ENCODE peak calls at places on chromosomes 7 and 10, in six cellular contexts. V is AG04450, G is psoas muscle, Z is lower leg skin, R is tibial artery, H is astrocyte. I is an unnamed sample.

GRCh38 chr7:65979583-65980477 is 2.2 kb downstream of the GUSB start:
- DNase-seq in R (peak), H (no peak), V (no peak), G (no peak), Z (peak), I (no peak)

GRCh38 chr10:19958787-19959186 is 142.6 kb downstream of the PLXDC2 start:
- DNase-seq in G (no peak), H (no peak), Z (no peak), R (no peak), V (no peak), I (no peak)

GRCh38 chr7:100137851-100138760 is 10.6 kb upstream of the LAMTOR4 start:
- DNase-seq in V (no peak), R (no peak), Z (no peak), H (no peak), G (no peak), I (no peak)

GRCh38 chr7:83054472-83054871 is 108.2 kb downstream of the PCLO start:
- DNase-seq in V (no peak), Z (no peak), H (no peak), G (no peak), R (no peak), I (no peak)

GRCh38 chr7:154928136-154929005 is 74.6 kb downstream of the PAXIP1 start:
- DNase-seq in V (peak), H (peak), Z (peak), G (no peak), R (no peak), I (peak)

GRCh38 chr10:100167521-100168312 is 18.1 kb downstream of the ERLIN1 start:
- DNase-seq in H (no peak), Z (no peak), R (no peak), G (no peak), V (no peak), I (no peak)

GRCh38 chr10:88657901-88658300 is 6.3 kb upstream of the LIPF start:
- DNase-seq in R (no peak), Z (no peak), V (no peak), H (peak), G (no peak), I (no peak)

GRCh38 chr10:124719213-124719851 is 24.8 kb downstream of the FAM53B start:
- DNase-seq in Z (no peak), R (no peak), G (peak), V (no peak), H (peak), I (peak)

GRCh38 chr7:43879477-43879876 is 10.2 kb upstream of the MRPS24 start:
- DNase-seq in Z (no peak), H (peak), R (no peak), G (no peak), V (peak), I (peak)

GRCh38 chr10:126595160-126595559 is 75.3 kb downstream of the C10orf90 start:
- DNase-seq in Z (no peak), H (no peak), G (no peak), V (no peak), R (no peak), I (no peak)

GRCh38 chr7:98283887-98284222 is 2.4 kb downstream of the BRI3 start:
- DNase-seq in G (no peak), R (no peak), V (no peak), Z (no peak), H (no peak), I (no peak)

GRCh38 chr10:127550861-127551260 is 1.8 kb downstream of the NPS start:
- DNase-seq in G (no peak), Z (no peak), R (no peak), V (no peak), H (no peak), I (no peak)

GRCh38 chr7:157769016-157769869 is 432.4 kb downstream of the DNAJB6 start:
- DNase-seq in R (no peak), H (no peak), Z (no peak), G (no peak), V (no peak), I (no peak)

GRCh38 chr10:38054361-38054797 is 39.8 kb upstream of the ZNF37A start:
- DNase-seq in Z (no peak), H (peak), G (no peak), V (peak), R (no peak), I (peak)

GRCh38 chr10:121543545-121543944 is 54.7 kb downstream of the FGFR2 start:
- DNase-seq in H (no peak), V (no peak), Z (no peak), R (no peak), G (no peak), I (no peak)

GRCh38 chr10:59793924-59794323 is 40.7 kb upstream of the MRLN start:
- DNase-seq in H (no peak), V (no peak), G (no peak), R (no peak), Z (no peak), I (peak)

GRCh38 chr7:40796723-40797122 is 661.9 kb downstream of the SUGCT start:
- DNase-seq in Z (no peak), H (no peak), V (no peak), G (no peak), R (no peak), I (no peak)

GRCh38 chr10:95741807-95742528 is 14.0 kb upstream of the ENTPD1 start:
- DNase-seq in Z (no peak), G (no peak), V (no peak), R (no peak), H (peak), I (peak)

GRCh38 chr7:156111-157007 is 36.0 kb upstream of the FAM20C start:
- DNase-seq in Z (no peak), H (no peak), V (no peak), G (no peak), R (peak), I (no peak)

GRCh38 chr7:151736403-151736909 is 140.5 kb downstream of the PRKAG2 start:
- DNase-seq in V (peak), R (peak), Z (peak), H (peak), G (peak), I (peak)
- TF ChIP-seq CTCF in V (peak), R (no peak), Z (no peak), H (peak), G (peak), I (peak)

DNA sequence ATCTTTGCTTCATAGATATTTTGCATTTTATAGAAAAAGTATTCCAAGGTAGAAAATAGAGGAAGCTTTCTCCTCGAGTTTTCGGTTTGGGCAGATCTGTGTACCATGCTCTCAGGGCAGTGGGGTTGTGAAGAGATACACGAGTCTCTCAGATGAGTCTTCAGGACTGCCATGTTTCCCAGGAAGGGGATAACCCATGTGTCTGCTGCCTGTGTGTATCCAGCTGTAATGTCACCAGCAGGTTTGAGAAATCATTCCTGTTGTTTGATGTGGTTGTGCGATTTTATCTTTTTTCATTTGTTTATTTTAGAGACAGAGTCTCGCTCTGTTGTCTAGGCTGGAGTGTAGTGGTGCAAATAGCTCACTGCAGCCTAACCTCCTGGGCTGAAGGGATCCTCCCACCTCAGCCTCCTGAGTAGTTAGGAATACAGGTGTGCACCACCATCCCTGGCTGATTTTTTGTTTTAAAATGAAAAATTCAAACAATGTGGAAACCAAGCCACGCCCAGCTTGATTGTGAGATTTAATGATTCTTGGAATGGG is 48.9 kb downstream of the SNX10 start:
- DNase-seq in H (no peak), G (no peak), V (no peak), Z (no peak), R (no peak), I (no peak)
- H3K4me3 ChIP-seq in H (no peak), G (no peak), V (no peak), Z (no peak), R (no peak), I (no peak)

DNA sequence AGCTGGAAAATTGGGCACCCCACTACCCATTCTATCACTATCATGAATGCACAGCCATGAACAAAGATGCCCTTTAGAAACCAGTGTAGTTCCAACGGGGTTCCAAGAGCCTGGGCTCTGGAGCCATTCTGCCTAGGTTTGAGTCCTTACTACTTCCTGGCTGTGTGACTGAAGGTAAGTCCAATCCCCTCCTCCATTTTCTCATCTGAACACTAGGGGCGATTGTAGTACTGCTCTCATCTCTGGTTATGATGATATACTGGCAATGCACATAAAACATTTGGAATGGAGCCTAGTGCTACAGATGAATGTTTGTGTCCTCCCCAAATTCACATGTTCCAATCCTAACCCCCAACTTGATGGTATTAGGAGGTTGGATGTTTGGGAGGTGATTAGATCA is 28.1 kb upstream of the CDH23 start:
- DNase-seq in Z (no peak), R (no peak), G (no peak), H (no peak), V (no peak), I (no peak)
- TF ChIP-seq CTCF in Z (no peak), R (no peak), G (no peak), H (no peak), V (no peak), I (no peak)

DNA sequence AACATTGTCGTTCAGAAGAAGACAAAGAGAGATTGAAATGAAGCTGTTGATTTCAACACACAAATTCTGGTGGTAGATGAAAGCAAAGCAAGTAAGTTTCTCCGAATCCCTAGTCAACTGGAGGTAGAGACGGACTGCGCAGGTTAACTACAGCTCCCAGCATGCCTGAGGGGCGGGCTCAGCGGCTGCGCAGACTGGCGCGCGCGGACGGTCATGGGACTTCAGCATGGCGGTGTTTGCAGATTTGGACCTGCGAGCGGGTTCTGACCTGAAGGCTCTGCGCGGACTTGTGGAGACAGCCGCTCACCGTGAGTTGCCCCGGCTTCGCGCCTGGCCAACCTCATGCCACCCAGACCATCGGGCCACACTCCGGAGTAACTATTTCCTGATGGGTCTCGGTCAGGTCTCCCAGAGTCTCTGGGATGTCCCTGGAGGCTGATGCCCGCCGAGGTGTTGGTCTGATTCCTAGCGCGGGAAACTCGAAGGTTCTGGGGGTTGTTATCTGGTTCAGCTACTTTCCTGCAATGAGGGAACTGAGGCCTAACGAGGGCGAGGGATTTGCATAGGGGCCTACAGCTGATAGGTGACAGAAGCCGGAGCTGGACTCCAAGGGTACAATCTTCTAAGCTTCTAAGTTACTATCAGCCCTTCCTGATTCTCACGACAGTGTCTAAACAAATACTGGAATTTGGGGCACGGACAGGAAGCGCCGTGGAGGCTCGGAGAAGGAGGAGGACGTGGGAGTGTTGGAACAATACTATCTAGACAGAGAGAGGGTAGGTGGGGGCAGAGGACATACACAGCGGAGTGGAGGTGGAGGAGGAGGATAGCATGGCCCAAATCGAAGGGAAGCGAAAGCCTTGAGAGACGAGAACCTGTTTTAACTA is at the start of gene RPP30:
- DNase-seq in H (peak), V (peak), R (peak), G (peak), Z (peak), I (peak)
- H3K4me3 ChIP-seq in H (peak), V (peak), R (peak), G (peak), Z (peak), I (peak)

GRCh38 chr10:75236178-75236825 is 545 bp upstream of the COMTD1 start:
- DNase-seq in V (no peak), Z (peak), G (no peak), R (no peak), H (no peak), I (no peak)
- TF ChIP-seq CTCF in V (no peak), Z (no peak), G (peak), R (no peak), H (no peak), I (no peak)

GRCh38 chr10:34716958-34717357 is 98.1 kb downstream of the PARD3 start:
- DNase-seq in V (no peak), Z (no peak), R (no peak), H (peak), G (no peak), I (no peak)

GRCh38 chr10:34719746-34720145 is 95.3 kb downstream of the PARD3 start:
- DNase-seq in Z (no peak), G (no peak), H (no peak), R (no peak), V (no peak), I (no peak)

GRCh38 chr10:34717429-34717828 is 97.7 kb downstream of the PARD3 start:
- DNase-seq in V (no peak), G (no peak), Z (no peak), H (no peak), R (no peak), I (no peak)

GRCh38 chr10:34721201-34721840 is 93.8 kb downstream of the PARD3 start:
- DNase-seq in H (peak), Z (no peak), R (no peak), G (no peak), V (no peak), I (peak)

GRCh38 chr10:34719336-34719735 is 95.8 kb downstream of the PARD3 start:
- DNase-seq in G (no peak), H (no peak), R (no peak), V (no peak), Z (no peak), I (no peak)
- H3K4me3 ChIP-seq in G (no peak), H (no peak), R (no peak), V (no peak), Z (no peak), I (no peak)

DNA sequence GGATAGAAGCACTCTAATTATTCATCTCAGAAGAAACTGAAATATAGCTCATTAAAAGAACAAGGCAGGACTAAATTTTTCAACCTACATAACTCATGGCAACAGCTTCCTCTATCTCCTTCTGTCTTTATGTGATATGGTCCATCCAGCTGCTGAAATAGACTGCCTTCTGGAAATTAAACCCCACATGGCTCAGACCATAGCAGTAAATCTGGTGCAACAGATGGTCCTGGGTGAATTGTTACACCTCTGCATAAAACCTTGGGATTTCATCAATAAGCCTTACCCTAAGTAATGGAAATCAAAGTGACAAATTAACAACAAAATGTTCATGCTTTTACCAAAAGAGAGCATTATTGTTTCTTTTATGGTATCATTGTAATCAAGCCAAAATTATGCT is 205.7 kb upstream of the CSTF2T start:
- DNase-seq in Z (no peak), G (no peak), V (no peak), H (no peak), R (no peak), I (no peak)
- TF ChIP-seq CTCF in Z (no peak), G (no peak), V (no peak), H (no peak), R (no peak), I (no peak)